ENCODE peak calls at places on chromosomes 1 and 21, in six cellular contexts. Z is Panc1; E is activated naive CD8-positive, alpha-beta T cell treated with anti-CD3 and anti-CD28 coated beads, Interleukin-2, amount 50 U/mL, for 24 hours; W is GM12878; R is left cardiac atrium; F is natural killer cell. A is an unnamed sample.

GRCh38 chr1:31010081-31010989 is 55.2 kb downstream of the PUM1 start:
- ATAC-seq in Z (peak), E (peak), W (peak), R (peak), F (peak), A (peak)

GRCh38 chr1:94819945-94820746 is at the start of gene SLC44A3:
- ATAC-seq in Z (peak), E (peak), W (peak), R (peak), F (peak), A (peak)

GRCh38 chr1:97377432-97378034 is 543.3 kb downstream of the DPYD start:
- ATAC-seq in Z (no peak), E (no peak), W (no peak), R (no peak), F (peak), A (no peak)

GRCh38 chr1:86520789-86521521 is 25.9 kb upstream of the CLCA4 start:
- ATAC-seq in Z (no peak), E (no peak), W (no peak), R (no peak), F (no peak), A (no peak)

GRCh38 chr1:206903687-206904086 is 6.4 kb downstream of the IL24 start:
- ATAC-seq in Z (no peak), E (no peak), W (no peak), R (peak), F (no peak), A (no peak)

GRCh38 chr1:99252630-99253029 is 11.7 kb upstream of the PLPPR4 start:
- ATAC-seq in Z (no peak), E (no peak), W (no peak), R (no peak), F (no peak), A (no peak)

GRCh38 chr1:31939484-31940329 is 1.5 kb upstream of the PTP4A2 start:
- ATAC-seq in Z (peak), E (peak), W (peak), R (peak), F (peak), A (peak)

GRCh38 chr1:182787002-182787324 is 2.6 kb upstream of the NPL start:
- ATAC-seq in Z (no peak), E (no peak), W (no peak), R (no peak), F (no peak), A (no peak)

GRCh38 chr1:39776400-39776713 is 5.2 kb upstream of the OXCT2 start:
- ATAC-seq in Z (no peak), E (no peak), W (peak), R (no peak), F (peak), A (no peak)

GRCh38 chr1:10063878-10064277 is 31.1 kb downstream of the UBE4B start:
- ATAC-seq in Z (no peak), E (no peak), W (no peak), R (no peak), F (no peak), A (no peak)

GRCh38 chr21:34598931-34599400 is 15.9 kb downstream of the RCAN1 start:
- ATAC-seq in Z (no peak), E (no peak), W (no peak), R (no peak), F (no peak), A (peak)

GRCh38 chr1:18957136-18957521 is 653 bp upstream of the IFFO2 start:
- ATAC-seq in Z (peak), E (no peak), W (no peak), R (peak), F (no peak), A (peak)

GRCh38 chr1:162062542-162063015 is 6.9 kb upstream of the NOS1AP start:
- ATAC-seq in Z (no peak), E (no peak), W (no peak), R (peak), F (no peak), A (peak)

GRCh38 chr1:198674009-198674408 is 35.2 kb downstream of the PTPRC start:
- ATAC-seq in Z (no peak), E (no peak), W (no peak), R (no peak), F (no peak), A (no peak)

GRCh38 chr1:60281360-60281932 is 207.9 kb upstream of the C1orf87 start:
- ATAC-seq in Z (peak), E (peak), W (peak), R (peak), F (no peak), A (peak)

GRCh38 chr1:40627987-40628902 is 37.2 kb downstream of the RIMS3 start:
- ATAC-seq in Z (no peak), E (peak), W (peak), R (no peak), F (peak), A (no peak)

GRCh38 chr1:179867493-179868330 is 9.9 kb downstream of the TOR1AIP2 start:
- ATAC-seq in Z (peak), E (peak), W (peak), R (peak), F (peak), A (peak)

GRCh38 chr1:57605933-57606332 is 182.1 kb upstream of the DAB1 start:
- ATAC-seq in Z (no peak), E (no peak), W (no peak), R (no peak), F (no peak), A (no peak)

GRCh38 chr1:76465030-76465429 is 390.5 kb downstream of the ST6GALNAC3 start:
- ATAC-seq in Z (no peak), E (peak), W (peak), R (no peak), F (no peak), A (peak)

GRCh38 chr1:244327533-244327932 is 124.2 kb downstream of the ADSS2 start:
- ATAC-seq in Z (no peak), E (no peak), W (no peak), R (no peak), F (no peak), A (no peak)

GRCh38 chr1:221824025-221824424 is 82.1 kb upstream of the DUSP10 start:
- ATAC-seq in Z (no peak), E (peak), W (peak), R (peak), F (peak), A (no peak)

GRCh38 chr1:11407301-11407994 is 71.5 kb upstream of the DISP3 start:
- ATAC-seq in Z (no peak), E (peak), W (no peak), R (no peak), F (no peak), A (no peak)

GRCh38 chr1:43247256-43247921 is 22.4 kb upstream of the TMEM125 start:
- ATAC-seq in Z (no peak), E (no peak), W (no peak), R (no peak), F (no peak), A (no peak)

GRCh38 chr1:196403803-196404690 is 204.2 kb downstream of the KCNT2 start:
- ATAC-seq in Z (no peak), E (no peak), W (no peak), R (peak), F (no peak), A (no peak)

GRCh38 chr1:15883326-15883725 is 35.8 kb downstream of the SPEN start:
- ATAC-seq in Z (no peak), E (no peak), W (peak), R (no peak), F (peak), A (no peak)

GRCh38 chr21:31190516-31190915 is 152.2 kb upstream of the KRTAP19-8 start:
- ATAC-seq in Z (no peak), E (no peak), W (no peak), R (no peak), F (no peak), A (no peak)

GRCh38 chr1:209850342-209850979 is 22.7 kb downstream of the UTP25 start:
- ATAC-seq in Z (peak), E (peak), W (peak), R (no peak), F (no peak), A (peak)

GRCh38 chr1:156926175-156926574 is 5.7 kb downstream of the LRRC71 start:
- ATAC-seq in Z (no peak), E (peak), W (peak), R (peak), F (peak), A (peak)

GRCh38 chr1:203306089-203306969 is 1.0 kb downstream of the BTG2 start:
- ATAC-seq in Z (peak), E (peak), W (peak), R (peak), F (peak), A (peak)

GRCh38 chr1:156540955-156541354 is 31.4 kb downstream of the IQGAP3 start:
- ATAC-seq in Z (no peak), E (no peak), W (no peak), R (peak), F (no peak), A (no peak)

GRCh38 chr1:174159253-174160108 is at the start of gene RABGAP1L:
- ATAC-seq in Z (peak), E (peak), W (peak), R (peak), F (peak), A (peak)

GRCh38 chr1:222554177-222554576 is 6.3 kb upstream of the HHIPL2 start:
- ATAC-seq in Z (no peak), E (no peak), W (no peak), R (no peak), F (no peak), A (no peak)

A was measured in SK-N-SH treated with all-trans-retinoic acid at 6 μM for 48 hours.